ENCODE peak calls at places on chromosomes 12 and 14, in five cellular contexts. G is tibial nerve, N is right atrium auricular region, U is IMR-90, S is prostate gland. M is an unnamed sample.

GRCh38 chr14:70821916-70822705 is 12.8 kb upstream of the MAP3K9 start:
- DNase-seq in N (no peak), G (no peak), S (peak; percentile 26), U (peak; percentile 35), M (peak; percentile 66)

GRCh38 chr12:111443086-111443485 is 37.4 kb downstream of the SH2B3 start:
- DNase-seq in U (no peak), S (no peak), G (no peak), N (no peak), M (peak; percentile 6)

GRCh38 chr12:15152456-15152855 is 68.8 kb downstream of the RERG start:
- DNase-seq in G (no peak), S (no peak), U (no peak), N (no peak), M (peak; percentile 40)

GRCh38 chr14:23154876-23155587 is 28.4 kb downstream of the SLC7A8 start:
- DNase-seq in N (peak; percentile 91), U (peak; percentile 89), G (peak; percentile 42), S (peak; percentile 91), M (peak; percentile 93)

GRCh38 chr12:122411537-122411936 is 10.9 kb downstream of the CLIP1 start:
- DNase-seq in N (no peak), U (no peak), G (no peak), S (no peak), M (no peak)

GRCh38 chr12:56160160-56160763 is 2.1 kb downstream of the MYL6 start:
- DNase-seq in S (no peak), N (no peak), U (peak; percentile 35), G (no peak), M (peak; percentile 47)

GRCh38 chr12:111441107-111441928 is 35.6 kb downstream of the SH2B3 start:
- DNase-seq in U (no peak), G (no peak), N (no peak), S (no peak), M (no peak)

GRCh38 chr14:24576766-24577165 is 716 bp upstream of the CTSG start:
- DNase-seq in S (no peak), U (no peak), G (no peak), N (no peak), M (no peak)

GRCh38 chr14:22977684-22978486 is 4.5 kb downstream of the AJUBA start:
- DNase-seq in S (peak; percentile 34), G (no peak), U (peak; percentile 67), N (no peak), M (peak; percentile 80)

GRCh38 chr14:83133986-83134664 is 1600.5 kb upstream of the SEL1L start:
- DNase-seq in N (no peak), G (no peak), U (no peak), S (no peak), M (no peak)

GRCh38 chr12:42774238-42774637 is 184.7 kb upstream of the PRICKLE1 start:
- DNase-seq in U (peak; percentile 30), G (no peak), N (no peak), S (no peak), M (no peak)

GRCh38 chr14:36773136-36773540 is 111.5 kb downstream of the PAX9 start:
- DNase-seq in N (no peak), G (no peak), S (no peak), U (peak; percentile 15), M (no peak)

GRCh38 chr12:14239935-14240872 is 125.3 kb upstream of the ATF7IP start:
- DNase-seq in S (peak; percentile 46), G (no peak), N (no peak), U (no peak), M (no peak)

GRCh38 chr12:110581951-110582285 is 1.2 kb downstream of the PPTC7 start:
- DNase-seq in G (no peak), S (peak; percentile 12), N (no peak), U (no peak), M (no peak)

GRCh38 chr14:86774916-86775315 is 1218.1 kb downstream of the GALC start:
- DNase-seq in G (no peak), N (no peak), U (no peak), S (no peak), M (no peak)

GRCh38 chr12:541676-542289 is 82.0 kb downstream of the B4GALNT3 start:
- DNase-seq in N (no peak), S (no peak), G (no peak), U (no peak), M (peak; percentile 71)

GRCh38 chr14:23399591-23399990 is 8.5 kb downstream of the MYH6 start:
- DNase-seq in S (no peak), N (no peak), U (no peak), G (no peak), M (no peak)

DNA sequence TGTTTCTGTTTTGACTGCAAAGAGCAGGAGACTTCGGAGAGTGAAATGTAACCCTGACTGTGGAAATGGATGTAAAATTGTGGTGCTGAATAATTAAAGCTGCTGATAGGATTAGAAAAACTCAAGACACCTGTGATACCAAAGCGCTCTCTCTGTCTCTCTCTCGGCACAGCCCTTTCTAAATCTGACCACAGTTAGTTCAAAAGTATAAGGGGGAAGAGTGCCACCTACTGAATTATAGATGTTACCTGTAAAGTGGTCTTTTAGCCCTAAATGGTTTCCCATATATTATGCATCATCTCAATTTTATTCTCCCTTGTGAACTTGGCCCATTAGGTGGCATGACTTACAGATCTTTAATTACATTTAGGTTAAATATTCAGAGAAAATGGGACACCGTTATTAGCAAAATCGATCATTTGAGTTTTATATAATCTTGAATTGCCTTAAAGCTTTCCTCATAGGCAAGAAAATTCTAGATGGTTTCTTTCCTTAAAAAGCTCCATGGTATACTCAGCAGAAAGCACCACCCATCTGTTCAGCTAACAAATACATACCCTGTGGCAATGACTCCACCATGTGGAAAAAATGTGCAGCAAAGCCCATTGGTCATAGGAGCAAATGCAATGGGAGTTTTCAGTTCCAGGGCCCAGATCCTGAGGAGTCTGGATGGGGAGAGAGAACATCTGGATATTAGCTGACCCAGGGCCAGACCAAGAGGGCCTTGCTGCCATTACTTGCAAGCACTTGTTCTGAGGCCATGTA is 18.1 kb downstream of the RFC5 start:
- DNase-seq in U (peak; percentile 60), G (no peak), N (no peak), S (peak; percentile 26), M (no peak)
- H3K27ac ChIP-seq in U (no peak overlapping the region), G (no peak overlapping the region), N (no peak overlapping the region), S (no peak overlapping the region), M (no peak overlapping the region)

DNA sequence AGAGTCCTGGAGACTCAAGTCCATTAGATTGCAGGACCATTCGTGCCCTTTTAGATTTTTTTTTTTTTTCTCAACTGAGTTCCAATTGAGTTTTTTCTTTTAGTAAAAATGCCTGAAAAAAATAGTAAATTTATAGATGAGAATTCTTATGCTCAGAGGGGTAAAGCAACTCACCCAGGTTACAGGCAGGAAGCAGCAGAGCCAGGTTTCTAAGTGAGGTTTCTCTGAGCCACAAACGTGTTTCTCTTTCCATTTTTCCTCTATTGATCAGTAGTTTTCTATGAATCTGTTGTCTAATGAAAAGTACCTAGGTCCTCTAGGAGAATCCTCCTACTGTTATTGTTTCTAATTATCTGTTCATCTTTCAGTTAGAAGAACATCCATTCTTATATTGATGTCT is 66.4 kb upstream of the C12orf71 start:
- DNase-seq in N (no peak), U (no peak), S (no peak), G (no peak), M (no peak)
- H3K4me3 ChIP-seq in N (no peak overlapping the region), U (no peak overlapping the region), S (no peak overlapping the region), G (no peak overlapping the region), M (no peak overlapping the region)

DNA sequence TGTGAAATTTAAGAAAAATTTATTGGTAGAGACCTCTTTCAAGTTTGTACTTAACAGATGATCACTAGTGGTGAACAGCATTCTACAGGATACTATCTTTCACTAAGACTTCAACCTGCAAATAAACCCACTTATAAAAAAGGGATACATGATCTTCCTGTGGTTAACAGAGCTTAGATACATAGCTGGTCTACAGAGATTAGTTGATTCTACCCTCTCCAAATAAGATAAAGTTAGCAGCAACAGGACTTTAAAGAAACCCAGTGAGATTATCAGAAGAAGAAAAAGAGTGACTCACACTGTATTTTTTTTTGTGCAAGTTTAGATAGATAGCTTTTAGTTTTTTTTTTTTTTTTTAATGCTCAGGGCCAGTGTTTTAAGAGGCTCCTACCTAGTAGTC is 34.5 kb downstream of the USP44 start:
- DNase-seq in N (no peak), G (no peak), U (peak; percentile 55), S (no peak), M (no peak)
- H3K27ac ChIP-seq in N (no peak overlapping the region), G (no peak overlapping the region), U (peak overlapping the region; percentile 44), S (no peak overlapping the region), M (peak overlapping the region; percentile 36)

GRCh38 chr12:130398089-130398848 is 60.6 kb downstream of the PIWIL1 start:
- DNase-seq in U (no peak), N (no peak), G (no peak), S (no peak), M (no peak)

GRCh38 chr12:130396667-130397066 is 59.0 kb downstream of the PIWIL1 start:
- DNase-seq in S (no peak), U (no peak), G (no peak), N (no peak), M (no peak)

GRCh38 chr12:130405332-130405731 is 67.6 kb downstream of the PIWIL1 start:
- DNase-seq in U (no peak), S (no peak), G (no peak), N (no peak), M (no peak)

DNA sequence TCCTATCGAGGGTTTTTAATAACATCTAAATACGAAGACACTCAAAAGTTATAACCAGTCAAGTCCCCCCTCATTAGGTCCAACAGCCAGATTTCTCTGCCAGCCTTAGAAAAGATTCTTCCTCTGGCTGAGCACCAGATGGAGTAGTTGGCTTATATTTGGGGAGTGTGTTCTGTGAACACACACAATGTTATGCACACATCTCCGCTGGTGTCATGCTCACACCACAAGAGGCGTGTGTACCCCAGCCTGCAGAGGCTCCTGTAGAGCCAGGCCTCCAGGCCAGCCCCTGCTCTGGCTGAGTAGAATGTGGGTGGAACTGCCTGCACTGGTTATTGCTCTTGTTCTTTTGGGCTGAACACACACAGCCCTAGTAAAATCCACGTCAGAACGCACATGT is 64.0 kb downstream of the PIWIL1 start:
- DNase-seq in G (no peak), N (no peak), S (no peak), U (no peak), M (no peak)
- H3K4me3 ChIP-seq in G (no peak overlapping the region), N (no peak overlapping the region), S (no peak overlapping the region), U (no peak overlapping the region), M (no peak overlapping the region)